ENCODE peak calls at places on chromosome 4, in ten cellular contexts. Z is left ventricle myocardium inferior, G is Calu3, B is AG04450, W is bronchial epithelial cell, D is colonic mucosa, R is fibroblast of pulmonary artery, X is GM13977, Y is PC-3, A is PC-9. C is an unnamed sample.

GRCh38 chr4:8050180-8050554 is 108.4 kb downstream of the ABLIM2 start:
- DNase-seq in Z (no peak), G (no peak), B (no peak), W (no peak), D (no peak), R (no peak), X (no peak), Y (no peak), A (no peak), C (no peak)

GRCh38 chr4:112633477-112634235 is 3.1 kb downstream of the ZGRF1 start:
- DNase-seq in Z (no peak), G (no peak), B (no peak), W (peak; percentile 29), D (no peak), R (peak; percentile 71), X (peak; percentile 23), Y (peak; percentile 38), A (no peak), C (no peak)

GRCh38 chr4:123250843-123251242 is 145.8 kb upstream of the SPRY1 start:
- DNase-seq in Z (peak; percentile 35), G (no peak), B (peak; percentile 74), W (peak; percentile 48), D (no peak), R (peak; percentile 78), X (no peak), Y (no peak), A (no peak), C (peak; percentile 24)

GRCh38 chr4:128553665-128554515 is 255.6 kb upstream of the JADE1 start:
- DNase-seq in Z (no peak), G (no peak), B (no peak), W (no peak), D (no peak), R (peak; percentile 42), X (no peak), Y (peak; percentile 13), A (peak; percentile 57), C (peak; percentile 85)

GRCh38 chr4:125750827-125751466 is 436.2 kb downstream of the FAT4 start:
- DNase-seq in Z (no peak), G (peak; percentile 22), B (no peak), W (no peak), D (no peak), R (peak; percentile 85), X (no peak), Y (peak; percentile 62), A (no peak), C (peak; percentile 11)

GRCh38 chr4:165489786-165490185 is 111.0 kb downstream of the CPE start:
- DNase-seq in Z (no peak), G (no peak), B (no peak), W (peak; percentile 89), D (no peak), R (peak; percentile 62), X (no peak), Y (no peak), A (no peak), C (no peak)

GRCh38 chr4:117421706-117422105 is 336.3 kb upstream of the TRAM1L1 start:
- DNase-seq in Z (no peak), G (no peak), B (no peak), W (no peak), D (no peak), R (no peak), X (no peak), Y (no peak), A (no peak), C (no peak)

GRCh38 chr4:78864405-78865024 is 74.7 kb downstream of the PAQR3 start:
- DNase-seq in Z (no peak), G (peak; percentile 23), B (peak; percentile 63), W (peak; percentile 80), D (no peak), R (peak; percentile 91), X (peak; percentile 42), Y (peak; percentile 78), A (peak; percentile 59), C (peak; percentile 62)

DNA sequence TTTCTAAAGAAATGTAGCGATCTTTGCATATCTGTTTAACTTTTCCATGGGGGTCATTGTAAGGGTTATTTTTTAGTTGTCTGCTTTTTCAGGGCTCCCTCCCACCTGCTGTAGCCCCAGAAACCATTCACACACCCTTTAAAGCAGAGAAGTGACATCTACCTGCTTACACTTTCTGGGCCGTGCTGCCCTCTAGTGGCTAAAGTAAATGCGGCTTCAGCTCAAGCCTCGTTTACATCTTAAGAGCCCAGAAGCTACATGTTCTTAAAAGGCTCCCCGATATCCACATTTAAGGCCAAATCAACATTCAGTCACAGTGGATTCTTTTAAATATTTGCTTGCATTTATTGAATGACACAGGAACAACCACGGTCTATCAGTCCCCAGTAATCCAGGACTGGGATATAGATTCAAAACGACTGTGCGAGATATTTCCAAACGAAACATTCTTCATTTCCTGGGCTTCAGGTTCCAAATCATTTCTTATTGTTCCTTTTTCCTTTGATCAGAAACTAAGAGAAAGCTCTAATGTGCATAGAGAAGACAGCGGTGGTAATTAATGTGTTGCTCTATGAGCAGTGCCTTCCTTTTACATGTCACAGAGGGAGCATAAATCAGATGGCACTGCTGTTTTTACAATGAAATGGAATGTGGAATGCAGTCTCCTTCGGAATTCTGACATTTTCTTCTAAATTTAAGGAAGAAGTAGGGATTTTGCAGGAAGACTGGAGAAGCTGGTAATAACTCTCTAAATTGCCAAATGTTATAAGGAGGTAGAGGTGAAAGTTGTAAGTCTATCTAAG is 119.9 kb downstream of the RASGEF1B start:
- DNase-seq in Z (peak; percentile 55), G (peak; percentile 61), B (peak; percentile 56), W (peak; percentile 63), D (peak; percentile 81), R (peak; percentile 85), X (peak; percentile 45), Y (peak; percentile 75), A (no peak), C (peak; percentile 62)
- TF ChIP-seq CTCF in Z (peak; percentile 89), G (no peak), B (peak; percentile 98), W (peak; percentile 86), D (peak; percentile 92), R (peak; percentile 93), X (peak; percentile 93), Y (peak; percentile 90), A (peak; percentile 84), C (peak; percentile 91)

DNA sequence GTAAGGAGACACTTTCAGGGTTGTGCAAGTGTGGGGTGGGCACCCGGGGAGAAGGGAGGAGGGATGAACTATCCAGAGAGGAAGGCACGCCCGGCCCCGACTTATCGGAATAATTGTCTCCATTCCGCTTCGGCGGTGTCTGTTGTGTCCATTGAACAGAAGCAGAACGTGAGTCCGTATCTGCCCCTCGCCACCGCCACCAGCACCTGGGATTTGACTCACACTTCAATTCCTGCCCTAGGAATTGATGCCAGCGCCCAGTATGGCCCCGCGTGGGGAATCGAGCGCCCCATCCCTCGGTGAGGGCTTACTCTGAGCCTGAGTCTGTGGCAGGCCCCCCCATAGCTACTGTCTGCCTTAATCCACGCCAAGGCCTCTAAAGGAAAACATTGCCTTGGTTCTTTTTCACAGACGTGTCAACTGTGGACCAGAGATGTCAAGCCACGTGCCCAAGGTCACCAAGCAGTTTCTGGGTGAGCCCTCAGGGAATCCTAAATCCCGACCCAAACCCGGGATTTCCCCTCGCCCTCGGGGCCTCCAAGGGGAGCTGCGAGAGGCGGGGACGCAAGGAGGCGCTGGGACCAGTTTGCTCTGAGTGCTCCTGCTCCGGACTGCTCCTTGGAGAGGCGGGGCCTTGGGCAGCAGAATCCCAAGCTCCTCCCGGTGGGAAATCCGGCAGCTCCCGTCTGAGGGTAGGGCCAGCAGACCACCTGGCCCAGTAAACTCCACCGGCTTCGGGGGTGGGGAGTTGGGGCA is 12.9 kb downstream of the MSX1 start:
- DNase-seq in Z (no peak), G (no peak), B (no peak), W (no peak), D (no peak), R (no peak), X (no peak), Y (no peak), A (no peak), C (no peak)
- TF ChIP-seq CTCF in Z (no peak), G (no peak), B (no peak), W (no peak), D (no peak), R (no peak), X (no peak), Y (no peak), A (no peak), C (no peak)

GRCh38 chr4:119087121-119087520 is 48.5 kb upstream of the MYOZ2 start:
- DNase-seq in Z (no peak), G (no peak), B (no peak), W (peak; percentile 29), D (no peak), R (peak; percentile 45), X (no peak), Y (peak; percentile 2), A (no peak), C (no peak)
- TF ChIP-seq CTCF in Z (peak; percentile 49), G (no peak), B (peak; percentile 41), W (no peak), D (no peak), R (peak; percentile 45), X (no peak), Y (peak; percentile 44), A (peak; percentile 21), C (peak; percentile 34)

GRCh38 chr4:1727117-1728031 is 6.1 kb downstream of the TACC3 start:
- DNase-seq in Z (peak; percentile 83), G (peak; percentile 87), B (no peak), W (peak; percentile 89), D (peak; percentile 53), R (peak; percentile 81), X (no peak), Y (peak; percentile 89), A (peak; percentile 99), C (no peak)

GRCh38 chr4:1730532-1731135 is 9.3 kb downstream of the TACC3 start:
- DNase-seq in Z (no peak), G (no peak), B (no peak), W (no peak), D (no peak), R (no peak), X (no peak), Y (no peak), A (no peak), C (no peak)

GRCh38 chr4:1725521-1725920 is 4.2 kb downstream of the TACC3 start:
- DNase-seq in Z (peak; percentile 12), G (no peak), B (no peak), W (no peak), D (no peak), R (no peak), X (no peak), Y (no peak), A (no peak), C (no peak)

GRCh38 chr4:1726146-1726934 is 5.0 kb downstream of the TACC3 start:
- DNase-seq in Z (peak; percentile 90), G (peak; percentile 89), B (peak; percentile 43), W (peak; percentile 69), D (peak; percentile 95), R (peak; percentile 88), X (peak; percentile 86), Y (peak; percentile 87), A (peak; percentile 88), C (peak; percentile 48)

DNA sequence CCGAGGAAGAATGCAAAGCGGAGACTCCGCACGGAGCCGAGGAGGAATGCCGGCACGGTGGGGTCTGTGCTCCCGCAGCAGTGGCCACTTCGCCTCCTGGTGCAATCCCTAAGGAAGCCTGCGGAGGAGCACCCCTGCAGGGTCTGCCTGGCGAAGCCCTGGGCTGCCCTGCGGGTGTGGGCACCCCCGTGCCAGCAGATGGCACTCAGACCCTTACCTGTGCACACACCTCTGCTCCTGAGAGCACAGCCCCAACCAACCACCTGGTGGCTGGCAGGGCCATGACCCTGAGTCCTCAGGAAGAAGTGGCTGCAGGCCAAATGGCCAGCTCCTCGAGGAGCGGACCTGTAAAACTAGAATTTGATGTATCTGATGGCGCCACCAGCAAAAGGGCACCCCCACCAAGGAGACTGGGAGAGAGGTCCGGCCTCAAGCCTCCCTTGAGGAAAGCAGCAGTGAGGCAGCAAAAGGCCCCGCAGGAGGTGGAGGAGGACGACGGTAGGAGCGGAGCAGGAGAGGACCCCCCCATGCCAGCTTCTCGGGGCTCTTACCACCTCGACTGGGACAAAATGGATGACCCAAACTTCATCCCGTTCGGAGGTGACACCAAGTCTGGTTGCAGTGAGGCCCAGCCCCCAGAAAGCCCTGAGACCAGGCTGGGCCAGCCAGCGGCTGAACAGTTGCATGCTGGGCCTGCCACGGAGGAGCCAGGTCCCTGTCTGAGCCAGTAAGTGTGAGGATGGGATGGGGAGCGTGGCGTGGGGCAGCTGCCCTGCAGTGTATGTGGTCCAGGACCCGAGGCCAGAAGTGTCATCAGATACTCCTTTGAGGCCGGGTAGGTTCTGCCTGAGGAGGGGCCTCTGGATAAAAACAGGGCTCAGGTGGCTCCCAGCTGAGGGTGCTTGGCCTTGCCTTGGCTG is 7.0 kb downstream of the TACC3 start:
- DNase-seq in Z (no peak), G (peak; percentile 42), B (no peak), W (no peak), D (no peak), R (no peak), X (no peak), Y (no peak), A (peak; percentile 72), C (no peak)
- TF ChIP-seq CTCF in Z (peak; percentile 13), G (no peak), B (no peak), W (peak; percentile 30), D (no peak), R (no peak), X (no peak), Y (no peak), A (peak; percentile 59), C (no peak)

C was measured in AG09319.